ENCODE peak calls at places on chromosomes 13 and 19, in seven cellular contexts. M is left ventricle myocardium superior; G is stimulated activated CD4-positive, alpha-beta T cell treated with anti-CD3 and anti-CD28 coated beads, Interleukin-1b, Interleukin-23, amount 100 ng/mL, for 24 hours; H is left lung; U is SK-MEL-5; P is non-pigmented ciliary epithelial cell; K is choroid plexus epithelial cell. A is an unnamed sample.

GRCh38 chr13:40376296-40376849 is 290.1 kb downstream of the FOXO1 start:
- DNase-seq in H (no peak), P (no peak), G (no peak), K (no peak), U (no peak), M (no peak), A (no peak)

GRCh38 chr13:102401305-102401704 is 543 bp downstream of the FGF14 start:
- DNase-seq in M (no peak), U (no peak), G (no peak), H (no peak), K (peak), P (no peak), A (no peak)

GRCh38 chr13:30308548-30308947 is 1.2 kb upstream of the KATNAL1 start:
- DNase-seq in H (peak), G (no peak), U (peak), P (peak), K (peak), M (no peak), A (no peak)

GRCh38 chr13:28468520-28468915 is 26.4 kb downstream of the FLT1 start:
- DNase-seq in G (no peak), K (no peak), P (no peak), H (no peak), U (no peak), M (no peak), A (no peak)

GRCh38 chr19:30864460-30865215 is 484.6 kb downstream of the TSHZ3 start:
- DNase-seq in M (no peak), G (no peak), H (no peak), K (no peak), U (no peak), P (no peak), A (no peak)

GRCh38 chr13:27918041-27918917 is 1.5 kb upstream of the PDX1 start:
- DNase-seq in G (no peak), K (no peak), U (no peak), H (no peak), P (no peak), M (no peak), A (no peak)

GRCh38 chr13:110811008-110811720 is 97.7 kb downstream of the ING1 start:
- DNase-seq in U (no peak), G (no peak), H (no peak), K (no peak), M (no peak), P (no peak), A (no peak)

GRCh38 chr19:49749771-49750170 is 13.3 kb downstream of the TSKS start:
- DNase-seq in P (no peak), M (no peak), U (no peak), G (no peak), K (no peak), H (no peak), A (no peak)

GRCh38 chr19:11092181-11092538 is 2.9 kb downstream of the LDLR start:
- DNase-seq in G (no peak), H (no peak), K (peak), U (peak), P (peak), M (no peak), A (peak)

GRCh38 chr19:575527-576506 is 3.4 kb downstream of the BSG start:
- DNase-seq in G (no peak), P (no peak), K (peak), H (no peak), U (no peak), M (peak), A (no peak)

GRCh38 chr19:49150944-49151243 is 4.3 kb downstream of the HRC start:
- DNase-seq in K (no peak), G (no peak), P (no peak), U (peak), H (no peak), M (no peak), A (no peak)

GRCh38 chr13:73372691-73373627 is 314.2 kb downstream of the KLF5 start:
- DNase-seq in P (no peak), G (no peak), K (no peak), U (no peak), M (no peak), H (no peak), A (no peak)

GRCh38 chr13:31242935-31243334 is 43.2 kb downstream of the B3GLCT start:
- DNase-seq in G (no peak), K (peak), M (no peak), U (no peak), P (no peak), H (no peak), A (no peak)

GRCh38 chr13:41563501-41564001 is 106.2 kb downstream of the RGCC start:
- DNase-seq in K (peak), M (no peak), H (no peak), P (peak), G (no peak), U (peak), A (no peak)

GRCh38 chr19:3335431-3336350 is 30.7 kb upstream of the NFIC start:
- DNase-seq in P (no peak), G (no peak), H (no peak), M (peak), U (no peak), K (no peak), A (no peak)

GRCh38 chr13:53694814-53695533 is 666.4 kb downstream of the OLFM4 start:
- DNase-seq in G (no peak), K (no peak), P (no peak), U (peak), M (no peak), H (no peak), A (no peak)

GRCh38 chr19:51529301-51529700 is 2.2 kb downstream of the SIGLEC6 start:
- DNase-seq in H (no peak), U (no peak), M (no peak), P (no peak), K (no peak), G (no peak), A (no peak)

GRCh38 chr19:3494559-3494958 is 5.9 kb downstream of the DOHH start:
- DNase-seq in M (no peak), U (no peak), K (no peak), G (peak), H (no peak), P (no peak), A (no peak)

GRCh38 chr19:42086770-42087550 is 11.0 kb downstream of the ZNF574 start:
- DNase-seq in K (peak), G (no peak), H (no peak), M (no peak), U (no peak), P (no peak), A (no peak)

GRCh38 chr13:66926200-66926850 is 303.8 kb downstream of the PCDH9 start:
- DNase-seq in P (no peak), G (no peak), U (no peak), H (no peak), M (no peak), K (no peak), A (no peak)

GRCh38 chr19:44512326-44513298 is 12.3 kb upstream of the ZNF180 start:
- DNase-seq in G (peak), K (peak), M (no peak), P (peak), H (no peak), U (peak), A (peak)

A was measured in kidney epithelial cell.